ENCODE peak calls at places on chromosome 19, in four cellular contexts. B, Y, G and I are unnamed samples.

GRCh38 chr19:11446652-11447301 is 11.3 kb downstream of the PRKCSH start:
- DNase-seq in B (peak; percentile 50), Y (peak; percentile 32), G (no peak), I (no peak)

GRCh38 chr19:33316521-33317284 is 14.4 kb upstream of the CEBPA start:
- DNase-seq in B (peak; percentile 68), Y (no peak), G (no peak), I (no peak)

GRCh38 chr19:48819366-48819816 is 8.6 kb upstream of the BCAT2 start:
- DNase-seq in B (peak; percentile 88), Y (peak; percentile 94), G (peak; percentile 85), I (peak; percentile 64)

GRCh38 chr19:54379187-54379678 is 14.5 kb upstream of the LAIR1 start:
- DNase-seq in B (no peak), Y (no peak), G (no peak), I (no peak)

GRCh38 chr19:6260912-6261636 is 18.7 kb downstream of the MLLT1 start:
- DNase-seq in B (no peak), Y (no peak), G (peak; percentile 21), I (no peak)

GRCh38 chr19:342801-343421 is 1.7 kb downstream of the MIER2 start:
- DNase-seq in B (peak; percentile 59), Y (peak; percentile 76), G (peak; percentile 72), I (peak; percentile 25)

GRCh38 chr19:8224394-8225145 is 15.4 kb downstream of the CERS4 start:
- DNase-seq in B (no peak), Y (peak; percentile 32), G (no peak), I (no peak)

GRCh38 chr19:39038098-39038497 is 5.7 kb upstream of the FBXO27 start:
- DNase-seq in B (peak; percentile 9), Y (no peak), G (no peak), I (no peak)

GRCh38 chr19:704447-704741 is 4.3 kb upstream of the PALM start:
- DNase-seq in B (no peak), Y (no peak), G (no peak), I (no peak)

GRCh38 chr19:21921691-21922180 is 85.8 kb upstream of the ZNF43 start:
- DNase-seq in B (no peak), Y (no peak), G (no peak), I (no peak)

GRCh38 chr19:45187421-45188100 is 9.0 kb downstream of the BLOC1S3 start:
- DNase-seq in B (no peak), Y (no peak), G (no peak), I (no peak)

GRCh38 chr19:8357007-8357521 is 6.9 kb upstream of the ANGPTL4 start:
- DNase-seq in B (no peak), Y (no peak), G (no peak), I (no peak)

GRCh38 chr19:34365463-34366401 is 736 bp downstream of the GPI start:
- DNase-seq in B (peak; percentile 56), Y (peak; percentile 28), G (peak; percentile 23), I (peak; percentile 73)

GRCh38 chr19:47229674-47230121 is 1.3 kb downstream of the BBC3 start:
- DNase-seq in B (peak; percentile 38), Y (no peak), G (no peak), I (no peak)

GRCh38 chr19:3760871-3761361 is 576 bp downstream of the APBA3 start:
- DNase-seq in B (no peak), Y (no peak), G (no peak), I (no peak)

GRCh38 chr19:31347828-31348314 is 1.4 kb downstream of the TSHZ3 start:
- DNase-seq in B (no peak), Y (no peak), G (peak; percentile 64), I (no peak)

GRCh38 chr19:37935341-37935740 is 28.3 kb downstream of the SIPA1L3 start:
- DNase-seq in B (no peak), Y (no peak), G (no peak), I (no peak)

GRCh38 chr19:38736036-38736412 is 8.2 kb downstream of the CAPN12 start:
- DNase-seq in B (peak; percentile 69), Y (no peak), G (peak; percentile 49), I (no peak)

GRCh38 chr19:5624154-5624663 is 1.3 kb downstream of the SAFB start:
- DNase-seq in B (peak; percentile 44), Y (peak; percentile 55), G (peak; percentile 37), I (no peak)

GRCh38 chr19:55239004-55239403 is 10.4 kb upstream of the TMEM86B start:
- DNase-seq in B (no peak), Y (no peak), G (no peak), I (no peak)

GRCh38 chr19:48271531-48272151 is 1.8 kb downstream of the ZNF114 start:
- DNase-seq in B (peak; percentile 27), Y (peak; percentile 31), G (peak; percentile 28), I (no peak)

GRCh38 chr19:4304509-4305252 is at the start of gene FSD1:
- DNase-seq in B (no peak), Y (no peak), G (no peak), I (no peak)

GRCh38 chr19:35531291-35531690 is 2.0 kb upstream of the GAPDHS start:
- DNase-seq in B (no peak), Y (no peak), G (no peak), I (no peak)

GRCh38 chr19:51339313-51339686 is 2.6 kb downstream of the VSIG10L start:
- DNase-seq in B (no peak), Y (no peak), G (no peak), I (no peak)

GRCh38 chr19:32232449-32232848 is 113.0 kb upstream of the ZNF507 start:
- DNase-seq in B (no peak), Y (no peak), G (no peak), I (no peak)

GRCh38 chr19:54190942-54191670 is at the start of gene TSEN34:
- DNase-seq in B (peak; percentile 90), Y (peak; percentile 86), G (peak; percentile 52), I (peak; percentile 61)

GRCh38 chr19:33814181-33815165 is 17.8 kb downstream of the KCTD15 start:
- DNase-seq in B (no peak), Y (peak; percentile 2), G (no peak), I (peak; percentile 51)

GRCh38 chr19:56942749-56943148 is 102.2 kb upstream of the PEG3 start:
- DNase-seq in B (peak; percentile 8), Y (no peak), G (peak; percentile 38), I (peak; percentile 69)
- H3K9me3 ChIP-seq in B (no peaks in the 10 kb centered on the region), Y (no peaks in the 10 kb centered on the region), G (no peaks in the 10 kb centered on the region), I (no peaks in the 10 kb centered on the region)

GRCh38 chr19:42327381-42327780 is 1.9 kb downstream of the MEGF8 start:
- DNase-seq in B (no peak), Y (no peak), G (no peak), I (no peak)

GRCh38 chr19:42325308-42325895 is at the start of gene MEGF8:
- DNase-seq in B (peak; percentile 99), Y (peak; percentile 96), G (peak; percentile 98), I (peak; percentile 99)

GRCh38 chr19:42324655-42325307 is 654 bp upstream of the MEGF8 start:
- DNase-seq in B (peak; percentile 22), Y (no peak), G (no peak), I (no peak)

GRCh38 chr19:42326969-42327368 is 1.5 kb downstream of the MEGF8 start:
- DNase-seq in B (no peak), Y (no peak), G (no peak), I (no peak)

DNA sequence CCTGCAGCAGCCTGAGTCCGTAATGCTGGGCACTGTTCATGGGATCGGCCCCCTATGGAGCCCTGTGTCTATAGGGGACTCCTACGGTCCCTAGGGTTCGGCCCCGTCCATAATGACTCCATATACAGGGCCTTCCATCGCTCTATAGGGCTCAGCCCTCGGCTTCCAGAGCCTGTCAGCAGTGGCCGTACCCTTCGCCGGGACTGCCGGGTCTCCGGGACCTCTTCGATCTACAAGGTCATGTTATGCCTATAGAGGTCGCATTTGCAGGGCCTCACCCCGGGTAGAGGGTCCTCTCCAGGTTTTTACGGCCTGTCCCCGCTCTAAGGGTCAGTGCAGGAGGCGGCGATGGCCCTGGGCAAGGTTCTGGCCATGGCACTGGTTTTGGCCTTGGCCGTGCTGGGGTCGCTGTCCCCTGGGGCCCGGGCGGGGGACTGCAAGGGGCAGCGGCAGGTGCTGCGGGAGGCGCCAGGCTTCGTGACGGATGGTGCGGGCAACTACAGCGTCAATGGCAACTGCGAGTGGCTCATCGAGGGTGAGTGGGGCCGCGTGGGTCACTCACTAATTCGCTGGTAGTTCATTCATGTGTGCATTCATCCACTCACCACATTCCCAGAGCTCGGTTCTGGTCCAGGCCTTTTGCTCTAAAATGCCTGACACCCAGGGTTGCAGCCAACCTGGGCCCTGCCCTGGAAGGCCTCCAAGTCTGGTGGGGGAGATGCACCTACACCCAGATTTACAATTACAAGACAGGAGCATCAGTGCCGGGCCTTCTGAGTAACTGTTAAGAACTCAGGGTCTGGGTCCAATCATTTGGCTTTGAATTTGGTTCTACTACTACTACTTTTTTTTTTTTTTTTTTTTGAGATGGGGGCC is 699 bp downstream of the MEGF8 start:
- DNase-seq in B (no peak), Y (no peak), G (no peak), I (no peak)
- TF ChIP-seq CTCF in B (peak; percentile 29), Y (no peak), G (no peak), I (peak; percentile 13)

GRCh38 chr19:43782311-43782660 is 1.5 kb upstream of the KCNN4 start:
- DNase-seq in B (no peak), Y (no peak), G (no peak), I (no peak)

GRCh38 chr19:43779820-43780219 is 953 bp downstream of the KCNN4 start:
- DNase-seq in B (no peak), Y (no peak), G (no peak), I (no peak)

GRCh38 chr19:43781630-43782310 is 997 bp upstream of the KCNN4 start:
- DNase-seq in B (no peak), Y (no peak), G (no peak), I (no peak)

GRCh38 chr19:43779147-43779819 is 1.5 kb downstream of the KCNN4 start:
- DNase-seq in B (peak; percentile 82), Y (no peak), G (no peak), I (no peak)

DNA sequence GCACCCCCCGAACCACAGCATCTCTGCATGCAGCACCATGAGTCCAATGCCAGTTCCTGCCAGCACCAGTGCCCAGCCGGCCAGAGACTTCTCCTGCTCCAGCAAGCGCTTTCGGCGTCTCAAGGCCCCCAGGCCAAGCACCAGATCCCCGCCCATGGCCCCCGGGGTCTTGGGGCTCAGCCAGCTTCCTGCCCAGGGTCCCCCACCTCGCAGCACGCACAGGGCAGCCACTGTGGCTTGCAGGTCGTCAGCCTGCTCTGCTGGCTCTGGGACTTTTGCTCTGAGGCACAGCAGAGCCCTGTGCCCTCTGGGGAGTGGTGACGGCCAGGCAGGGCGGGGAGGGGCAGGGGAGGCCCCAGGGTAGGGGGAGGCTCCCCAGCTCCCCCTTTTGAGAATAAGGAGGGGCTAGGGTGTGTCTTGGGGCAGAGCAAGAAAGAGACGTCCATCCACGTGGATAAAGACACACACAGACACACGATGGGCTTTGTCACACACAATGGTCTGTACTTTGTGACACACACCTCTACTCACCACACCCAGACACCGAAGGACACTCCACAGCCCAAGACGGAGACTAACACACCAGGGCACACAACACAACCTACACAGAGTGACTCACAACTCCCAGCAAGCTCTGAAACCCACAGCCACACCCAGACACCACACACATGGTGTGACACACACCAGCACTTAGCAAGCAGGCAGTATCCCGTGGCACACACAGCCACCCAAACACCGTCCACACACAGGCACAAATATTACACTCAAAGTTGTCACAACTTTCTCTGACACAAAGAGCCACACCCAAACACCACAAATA is at the start of gene KCNN4:
- DNase-seq in B (peak; percentile 88), Y (no peak), G (no peak), I (no peak)
- H3K4me3 ChIP-seq in B (peak within 1 kb of the TSS; percentile 43), Y (peak within 1 kb of the TSS; percentile 5), G (no peak within 1 kb of the TSS), I (peak within 1 kb of the TSS; percentile 30)

DNA sequence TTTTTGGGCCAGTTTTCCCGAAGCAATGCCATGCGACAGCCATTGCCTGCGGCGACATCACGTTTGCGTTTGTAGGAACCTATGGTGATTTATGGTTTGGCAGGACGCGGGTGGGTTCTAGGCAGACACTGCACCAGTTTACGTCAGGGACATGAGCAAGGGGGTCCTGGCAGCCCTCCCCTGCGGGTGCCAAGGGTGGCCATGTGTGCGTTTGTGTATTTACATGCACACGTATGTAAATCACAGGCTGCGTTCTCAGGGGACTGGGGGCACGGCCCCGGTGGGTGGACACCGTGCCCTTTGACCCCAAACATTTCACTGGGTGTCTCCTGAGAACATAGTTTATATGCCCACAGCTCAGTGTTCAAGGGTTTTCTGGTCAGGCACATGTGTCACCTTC is 9.4 kb upstream of the TMPRSS9 start:
- DNase-seq in B (no peak), Y (no peak), G (no peak), I (no peak)
- H3K9me3 ChIP-seq in B (no peaks in the 10 kb centered on the region), Y (no peaks in the 10 kb centered on the region), G (no peaks in the 10 kb centered on the region), I (no peaks in the 10 kb centered on the region)